ENCODE peak calls at places on chromosomes 16 and 17, in ten cellular contexts. One of them, this sample, is unnamed.

GRCh38 chr17:4003501-4004421 is 39.5 kb upstream of the ATP2A3 start:
- DNase-seq in ovary: no peak
- DNase-seq in left lung: peak
- DNase-seq in uterus: no peak
- DNase-seq in SK-N-SH: peak
- DNase-seq in fibroblast of mammary gland: no peak
- DNase-seq in PC-3: no peak
- DNase-seq in tibial artery: no peak
- DNase-seq in stomach: peak
- DNase-seq in left ventricle myocardium inferior: no peak
- DNase-seq in this sample: no peak

GRCh38 chr16:65547799-65548446 is 426.1 kb upstream of the CDH11 start:
- DNase-seq in left ventricle myocardium inferior: no peak
- DNase-seq in fibroblast of mammary gland: peak
- DNase-seq in tibial artery: no peak
- DNase-seq in PC-3: peak
- DNase-seq in SK-N-SH: peak
- DNase-seq in left lung: no peak
- DNase-seq in stomach: no peak
- DNase-seq in uterus: no peak
- DNase-seq in ovary: no peak
- DNase-seq in this sample: peak

GRCh38 chr16:660459-661183 is 7.3 kb upstream of the RHOT2 start:
- DNase-seq in SK-N-SH: peak
- DNase-seq in uterus: peak
- DNase-seq in left lung: peak
- DNase-seq in stomach: peak
- DNase-seq in ovary: peak
- DNase-seq in PC-3: peak
- DNase-seq in tibial artery: peak
- DNase-seq in left ventricle myocardium inferior: peak
- DNase-seq in fibroblast of mammary gland: peak
- DNase-seq in this sample: no peak

GRCh38 chr16:21083729-21084268 is 66.8 kb downstream of the DNAH3 start:
- DNase-seq in stomach: peak
- DNase-seq in fibroblast of mammary gland: peak
- DNase-seq in tibial artery: peak
- DNase-seq in uterus: peak
- DNase-seq in left ventricle myocardium inferior: peak
- DNase-seq in left lung: no peak
- DNase-seq in PC-3: peak
- DNase-seq in SK-N-SH: peak
- DNase-seq in ovary: peak
- DNase-seq in this sample: no peak

GRCh38 chr17:64920026-64920418 is 744 bp upstream of the LRRC37A3 start:
- DNase-seq in ovary: no peak
- DNase-seq in SK-N-SH: no peak
- DNase-seq in fibroblast of mammary gland: peak
- DNase-seq in stomach: no peak
- DNase-seq in left ventricle myocardium inferior: no peak
- DNase-seq in PC-3: peak
- DNase-seq in tibial artery: no peak
- DNase-seq in uterus: peak
- DNase-seq in left lung: no peak
- DNase-seq in this sample: no peak

GRCh38 chr17:71846561-71846960 is 274.3 kb upstream of the SOX9 start:
- DNase-seq in fibroblast of mammary gland: no peak
- DNase-seq in left lung: no peak
- DNase-seq in SK-N-SH: no peak
- DNase-seq in PC-3: no peak
- DNase-seq in tibial artery: no peak
- DNase-seq in uterus: no peak
- DNase-seq in ovary: no peak
- DNase-seq in stomach: no peak
- DNase-seq in left ventricle myocardium inferior: no peak
- DNase-seq in this sample: no peak

GRCh38 chr17:17104494-17104893 is 62.2 kb downstream of the MPRIP start:
- DNase-seq in left ventricle myocardium inferior: peak
- DNase-seq in uterus: no peak
- DNase-seq in SK-N-SH: no peak
- DNase-seq in fibroblast of mammary gland: no peak
- DNase-seq in stomach: no peak
- DNase-seq in tibial artery: no peak
- DNase-seq in PC-3: no peak
- DNase-seq in ovary: no peak
- DNase-seq in left lung: no peak
- DNase-seq in this sample: no peak

GRCh38 chr16:27628216-27628945 is 78.4 kb downstream of the KATNIP start:
- DNase-seq in SK-N-SH: peak
- DNase-seq in ovary: peak
- DNase-seq in tibial artery: no peak
- DNase-seq in stomach: no peak
- DNase-seq in fibroblast of mammary gland: no peak
- DNase-seq in left lung: no peak
- DNase-seq in PC-3: no peak
- DNase-seq in left ventricle myocardium inferior: no peak
- DNase-seq in uterus: no peak
- DNase-seq in this sample: no peak

GRCh38 chr17:66583112-66583748 is 251.7 kb upstream of the CACNG5 start:
- DNase-seq in left ventricle myocardium inferior: no peak
- DNase-seq in SK-N-SH: no peak
- DNase-seq in PC-3: no peak
- DNase-seq in left lung: no peak
- DNase-seq in ovary: no peak
- DNase-seq in stomach: no peak
- DNase-seq in tibial artery: no peak
- DNase-seq in fibroblast of mammary gland: no peak
- DNase-seq in uterus: no peak
- DNase-seq in this sample: no peak

DNA sequence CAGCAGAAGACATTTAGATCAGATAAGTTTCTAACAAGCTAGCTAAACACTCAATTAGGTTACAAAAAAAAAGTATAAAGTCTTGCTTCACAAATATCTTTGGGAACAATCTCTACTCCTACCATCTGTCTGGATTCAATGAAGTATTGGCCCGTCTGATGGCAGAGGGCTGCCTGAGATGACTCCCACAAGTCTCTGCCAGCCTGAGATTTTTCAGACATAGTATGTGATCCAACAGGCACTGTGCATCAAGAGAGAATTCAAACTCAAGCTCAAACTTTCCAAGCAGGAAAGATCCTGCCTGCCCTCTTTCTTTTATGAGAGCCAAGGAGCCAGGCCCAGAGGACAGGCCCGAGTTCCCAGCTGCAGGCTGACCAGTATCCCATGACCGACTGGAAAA is 22.6 kb downstream of the SLC39A11 start:
- DNase-seq in SK-N-SH: no peak
- DNase-seq in left lung: no peak
- DNase-seq in PC-3: no peak
- DNase-seq in uterus: no peak
- DNase-seq in stomach: no peak
- DNase-seq in left ventricle myocardium inferior: no peak
- DNase-seq in ovary: no peak
- DNase-seq in fibroblast of mammary gland: no peak
- DNase-seq in tibial artery: no peak
- DNase-seq in this sample: no peak
- H3K4me3 ChIP-seq in SK-N-SH: no peak
- H3K4me3 ChIP-seq in left lung: no peak
- H3K4me3 ChIP-seq in PC-3: no peak
- H3K4me3 ChIP-seq in uterus: no peak
- H3K4me3 ChIP-seq in stomach: no peak
- H3K4me3 ChIP-seq in left ventricle myocardium inferior: no peak
- H3K4me3 ChIP-seq in ovary: no peak
- H3K4me3 ChIP-seq in fibroblast of mammary gland: no peak
- H3K4me3 ChIP-seq in tibial artery: no peak
- H3K4me3 ChIP-seq in this sample: no peak

DNA sequence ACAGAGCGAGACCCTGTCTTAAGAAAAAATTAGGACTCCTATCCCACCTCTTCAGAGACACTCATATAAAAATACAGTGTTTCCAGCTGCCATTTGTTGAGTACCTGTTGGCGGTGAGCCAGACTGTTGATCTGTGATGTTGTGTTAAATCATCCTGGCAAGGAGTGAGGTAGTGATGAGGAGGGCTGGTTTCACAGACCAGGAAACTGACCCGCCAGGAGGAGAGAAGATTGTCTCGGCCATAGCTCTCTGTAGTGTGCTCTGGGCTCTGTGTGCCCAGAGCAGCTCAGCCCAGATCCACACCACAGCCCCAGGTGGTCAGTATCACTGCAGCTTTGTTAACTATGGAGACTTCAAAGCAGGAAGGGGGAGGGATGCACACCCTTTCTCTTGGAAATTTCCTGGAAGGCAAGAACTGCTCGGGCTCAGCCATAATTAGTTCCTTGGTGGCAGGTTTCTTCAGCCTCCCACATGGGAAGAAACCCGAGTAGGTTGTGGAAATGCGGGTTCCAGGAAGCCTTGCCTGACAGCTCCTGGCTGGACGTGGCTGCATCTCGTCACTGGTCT is 343.0 kb downstream of the SNX29 start:
- DNase-seq in ovary: no peak
- DNase-seq in fibroblast of mammary gland: no peak
- DNase-seq in tibial artery: no peak
- DNase-seq in uterus: no peak
- DNase-seq in left ventricle myocardium inferior: no peak
- DNase-seq in SK-N-SH: no peak
- DNase-seq in stomach: peak
- DNase-seq in left lung: no peak
- DNase-seq in PC-3: no peak
- DNase-seq in this sample: no peak
- TF ChIP-seq CTCF in ovary: no peak
- TF ChIP-seq CTCF in fibroblast of mammary gland: no peak
- TF ChIP-seq CTCF in tibial artery: no peak
- TF ChIP-seq CTCF in uterus: no peak
- TF ChIP-seq CTCF in left ventricle myocardium inferior: no peak
- TF ChIP-seq CTCF in SK-N-SH: no peak
- TF ChIP-seq CTCF in stomach: no peak
- TF ChIP-seq CTCF in left lung: no peak
- TF ChIP-seq CTCF in PC-3: no peak
- TF ChIP-seq CTCF in this sample: no peak

DNA sequence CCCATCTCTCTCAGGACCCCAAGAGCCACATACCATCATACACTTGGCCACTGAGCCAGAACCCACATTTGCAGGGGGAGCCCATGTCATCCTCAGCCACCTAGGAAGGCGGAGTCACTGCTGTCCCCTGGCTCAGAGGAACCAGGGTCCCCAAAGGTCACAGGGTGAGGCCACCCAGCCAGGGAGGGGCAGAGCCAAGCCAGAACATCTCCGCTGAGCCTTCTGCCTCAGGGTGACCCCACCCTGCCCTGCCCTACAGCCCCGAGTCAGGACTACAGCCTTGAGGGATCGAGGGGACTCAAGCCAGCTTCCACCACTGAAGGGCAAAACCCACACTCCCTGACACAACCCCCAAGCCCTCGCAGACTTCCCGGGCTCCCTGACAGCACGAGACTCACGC is 17.5 kb downstream of the PIEZO1 start:
- DNase-seq in PC-3: no peak
- DNase-seq in fibroblast of mammary gland: no peak
- DNase-seq in tibial artery: no peak
- DNase-seq in ovary: no peak
- DNase-seq in left ventricle myocardium inferior: no peak
- DNase-seq in uterus: no peak
- DNase-seq in stomach: no peak
- DNase-seq in left lung: no peak
- DNase-seq in SK-N-SH: no peak
- DNase-seq in this sample: no peak
- H3K4me3 ChIP-seq in PC-3: no peak
- H3K4me3 ChIP-seq in fibroblast of mammary gland: no peak
- H3K4me3 ChIP-seq in tibial artery: no peak
- H3K4me3 ChIP-seq in ovary: no peak
- H3K4me3 ChIP-seq in left ventricle myocardium inferior: no peak
- H3K4me3 ChIP-seq in uterus: no peak
- H3K4me3 ChIP-seq in stomach: no peak
- H3K4me3 ChIP-seq in left lung: no peak
- H3K4me3 ChIP-seq in SK-N-SH: no peak
- H3K4me3 ChIP-seq in this sample: no peak

GRCh38 chr17:76088868-76089576 is 10.0 kb downstream of the ZACN start:
- DNase-seq in stomach: no peak
- DNase-seq in SK-N-SH: peak
- DNase-seq in tibial artery: no peak
- DNase-seq in fibroblast of mammary gland: no peak
- DNase-seq in uterus: no peak
- DNase-seq in PC-3: no peak
- DNase-seq in left lung: no peak
- DNase-seq in left ventricle myocardium inferior: no peak
- DNase-seq in ovary: no peak
- DNase-seq in this sample: no peak

GRCh38 chr17:76086384-76086783 is 7.4 kb downstream of the ZACN start:
- DNase-seq in ovary: no peak
- DNase-seq in stomach: no peak
- DNase-seq in fibroblast of mammary gland: no peak
- DNase-seq in tibial artery: no peak
- DNase-seq in left ventricle myocardium inferior: no peak
- DNase-seq in uterus: no peak
- DNase-seq in left lung: no peak
- DNase-seq in PC-3: no peak
- DNase-seq in SK-N-SH: peak
- DNase-seq in this sample: no peak

GRCh38 chr17:76087531-76087930 is 8.5 kb downstream of the ZACN start:
- DNase-seq in SK-N-SH: peak
- DNase-seq in stomach: no peak
- DNase-seq in tibial artery: no peak
- DNase-seq in left lung: no peak
- DNase-seq in left ventricle myocardium inferior: no peak
- DNase-seq in fibroblast of mammary gland: no peak
- DNase-seq in uterus: no peak
- DNase-seq in PC-3: no peak
- DNase-seq in ovary: no peak
- DNase-seq in this sample: no peak

GRCh38 chr17:76089680-76090516 is 10.9 kb downstream of the ZACN start:
- DNase-seq in uterus: no peak
- DNase-seq in ovary: no peak
- DNase-seq in fibroblast of mammary gland: no peak
- DNase-seq in SK-N-SH: peak
- DNase-seq in left lung: peak
- DNase-seq in PC-3: no peak
- DNase-seq in left ventricle myocardium inferior: no peak
- DNase-seq in stomach: no peak
- DNase-seq in tibial artery: no peak
- DNase-seq in this sample: no peak

DNA sequence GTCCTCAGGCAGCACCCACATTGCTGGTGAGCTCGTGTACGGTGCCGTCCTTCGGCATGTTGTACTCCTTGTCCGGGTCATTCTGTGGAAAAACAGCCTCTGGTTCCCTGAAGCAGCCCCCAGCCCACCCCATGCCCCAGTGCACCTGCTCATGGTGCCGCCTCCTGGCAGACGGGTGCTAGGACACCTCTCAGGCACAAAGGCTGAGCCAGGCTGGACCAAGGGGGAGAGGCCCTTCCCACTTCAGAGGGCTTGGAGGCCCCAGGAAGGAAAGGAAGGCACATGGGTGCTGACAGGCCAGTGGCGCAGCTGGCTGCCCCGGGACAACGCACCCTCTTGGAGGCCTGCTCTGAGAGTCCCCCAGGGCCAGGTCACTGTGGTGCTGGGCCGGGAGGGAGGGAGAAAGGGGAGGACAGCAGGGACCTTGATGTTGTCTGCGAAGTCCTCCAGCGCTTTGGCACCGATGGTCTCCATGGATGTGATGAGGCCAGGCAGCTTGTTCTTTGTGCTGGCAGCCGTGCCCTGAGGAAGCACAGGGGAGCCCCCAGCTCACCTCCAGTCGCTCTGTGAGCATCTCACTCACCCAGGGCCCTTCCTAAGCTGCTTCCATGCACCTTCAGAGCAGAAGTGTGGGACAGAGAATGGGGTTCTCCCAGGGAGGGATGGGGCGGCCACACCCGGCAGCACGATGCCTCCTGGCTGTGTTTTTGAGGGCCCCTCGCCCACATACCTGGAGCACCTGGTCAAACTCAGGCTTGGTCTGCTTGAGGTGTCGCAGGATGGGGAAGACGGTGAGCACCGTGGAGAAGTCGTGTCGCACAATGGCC is 9.3 kb downstream of the ZACN start:
- DNase-seq in stomach: no peak
- DNase-seq in PC-3: no peak
- DNase-seq in SK-N-SH: peak
- DNase-seq in tibial artery: no peak
- DNase-seq in ovary: no peak
- DNase-seq in uterus: no peak
- DNase-seq in fibroblast of mammary gland: no peak
- DNase-seq in left lung: no peak
- DNase-seq in left ventricle myocardium inferior: no peak
- DNase-seq in this sample: no peak
- TF ChIP-seq CTCF in stomach: no peak
- TF ChIP-seq CTCF in PC-3: peak
- TF ChIP-seq CTCF in SK-N-SH: peak
- TF ChIP-seq CTCF in tibial artery: no peak
- TF ChIP-seq CTCF in ovary: no peak
- TF ChIP-seq CTCF in uterus: no peak
- TF ChIP-seq CTCF in fibroblast of mammary gland: no peak
- TF ChIP-seq CTCF in left lung: no peak
- TF ChIP-seq CTCF in left ventricle myocardium inferior: no peak
- TF ChIP-seq CTCF in this sample: no peak

This sample was measured in BJ.